ENCODE peak calls at places on chromosomes 1 and 21, in nine cellular contexts. Y is T-helper 9 cell, R is NCI-H2171, U is globus pallidus, M is HFFc6, D is T-cell, F is HCEC 1CT, S is heart left ventricle, J is right cardiac atrium. K is an unnamed sample.

GRCh38 chr1:159008744-159009188 is 941 bp upstream of the IFI16 start:
- DNase-seq in R (no peak), M (no peak), J (no peak), Y (peak; percentile 11), U (peak; percentile 28), S (no peak), D (peak; percentile 41), F (peak; percentile 34), K (peak; percentile 78)

GRCh38 chr1:240464099-240464498 is 147.9 kb downstream of the GREM2 start:
- DNase-seq in M (peak; percentile 36), F (peak; percentile 65), R (no peak), J (no peak), Y (no peak), U (no peak), D (no peak), S (no peak), K (no peak)

GRCh38 chr1:153795934-153796785 is 21.0 kb downstream of the SLC27A3 start:
- DNase-seq in M (no peak), F (no peak), Y (no peak), S (no peak), D (no peak), U (no peak), J (peak; percentile 32), R (no peak), K (no peak)

GRCh38 chr1:79811173-79811572 is 804.6 kb upstream of the ADGRL4 start:
- DNase-seq in J (no peak), U (no peak), F (peak; percentile 89), Y (no peak), R (no peak), M (peak; percentile 96), D (no peak), S (no peak), K (no peak)

GRCh38 chr1:99808391-99809115 is 41.6 kb upstream of the AGL start:
- DNase-seq in M (peak; percentile 92), U (peak; percentile 75), Y (no peak), R (peak; percentile 54), D (peak; percentile 42), S (no peak), J (no peak), F (peak; percentile 93), K (peak; percentile 68)

GRCh38 chr1:89610457-89610991 is 22.4 kb upstream of the LRRC8C start:
- DNase-seq in Y (peak; percentile 42), J (no peak), U (no peak), D (peak; percentile 69), F (no peak), S (no peak), R (no peak), M (no peak), K (no peak)

GRCh38 chr21:21373969-21374368 is 375.8 kb downstream of the NCAM2 start:
- DNase-seq in R (no peak), M (no peak), U (peak; percentile 52), F (no peak), J (no peak), S (no peak), D (no peak), Y (no peak), K (peak; percentile 1)

GRCh38 chr1:111205724-111206070 is 5.3 kb upstream of the DENND2D start:
- DNase-seq in R (no peak), M (peak; percentile 17), F (no peak), U (no peak), J (no peak), Y (no peak), S (no peak), D (no peak), K (peak; percentile 72)

GRCh38 chr1:12495725-12496124 is 122.3 kb downstream of the DHRS3 start:
- DNase-seq in M (no peak), U (no peak), D (no peak), Y (no peak), R (no peak), F (no peak), J (peak; percentile 76), S (peak; percentile 52), K (no peak)

GRCh38 chr1:17488977-17489739 is 49.7 kb upstream of the RCC2 start:
- DNase-seq in S (no peak), Y (no peak), U (no peak), R (no peak), M (no peak), J (no peak), D (no peak), F (peak; percentile 17), K (no peak)

GRCh38 chr1:20470174-20470573 is 15.8 kb downstream of the CAMK2N1 start:
- DNase-seq in Y (no peak), M (no peak), R (no peak), U (peak; percentile 77), S (no peak), J (no peak), D (no peak), F (no peak), K (no peak)

GRCh38 chr1:67945733-67946374 is 104.6 kb downstream of the DIRAS3 start:
- DNase-seq in S (peak; percentile 64), Y (no peak), M (no peak), D (no peak), R (peak; percentile 81), F (no peak), U (peak; percentile 18), J (peak; percentile 71), K (no peak)

GRCh38 chr1:170836146-170836545 is 99.2 kb upstream of the MROH9 start:
- DNase-seq in M (peak; percentile 36), S (no peak), U (no peak), F (peak; percentile 56), D (no peak), Y (no peak), R (no peak), J (no peak), K (no peak)

GRCh38 chr1:61005572-61006386 is 76.6 kb upstream of the NFIA start:
- DNase-seq in F (no peak), U (peak; percentile 27), S (no peak), Y (no peak), R (no peak), M (no peak), J (no peak), D (no peak), K (no peak)

GRCh38 chr1:153248480-153248879 is 11.0 kb upstream of the LORICRIN start:
- DNase-seq in U (no peak), S (no peak), F (no peak), M (no peak), J (no peak), Y (no peak), R (no peak), D (no peak), K (no peak)

GRCh38 chr1:8020032-8020431 is 6.1 kb downstream of the ERRFI1 start:
- DNase-seq in U (peak; percentile 17), D (no peak), Y (no peak), R (no peak), M (no peak), F (peak; percentile 67), S (no peak), J (no peak), K (peak; percentile 46)

GRCh38 chr1:186557147-186557777 is 96.3 kb upstream of the PDC start:
- DNase-seq in Y (no peak), S (no peak), M (no peak), R (no peak), U (no peak), J (no peak), D (no peak), F (no peak), K (no peak)

GRCh38 chr21:38048241-38048640 is 132.0 kb upstream of the KCNJ6 start:
- DNase-seq in M (no peak), Y (no peak), R (peak; percentile 14), S (no peak), J (no peak), D (no peak), U (peak; percentile 36), F (no peak), K (no peak)

GRCh38 chr1:88683848-88684481 is at the start of gene PKN2:
- DNase-seq in M (peak; percentile 98), J (peak; percentile 99), F (peak; percentile 99), Y (peak; percentile 95), D (peak; percentile 96), S (peak; percentile 98), R (peak; percentile 97), U (peak; percentile 97), K (peak; percentile 98)

GRCh38 chr21:25708467-25709065 is 26.1 kb downstream of the ATP5PF start:
- DNase-seq in R (no peak), F (peak; percentile 30), J (no peak), Y (peak; percentile 25), U (peak; percentile 37), S (no peak), M (peak; percentile 33), D (peak; percentile 33), K (peak; percentile 31)

GRCh38 chr1:21329209-21329844 is 39.1 kb upstream of the ECE1 start:
- DNase-seq in M (no peak), F (no peak), D (no peak), J (no peak), Y (no peak), R (no peak), U (no peak), S (no peak), K (no peak)

GRCh38 chr1:47226121-47226977 is 5.7 kb downstream of the TAL1 start:
- DNase-seq in Y (no peak), R (no peak), M (no peak), D (no peak), U (no peak), J (peak; percentile 58), F (no peak), S (no peak), K (no peak)

K was measured in MV-4-11.